ENCODE peak calls at places on chromosomes 5 and 9, in seven cellular contexts. One of them, this sample, is unnamed. For H3K79me1, the result is how much of the 10 kb centered on the place peaks cover.

GRCh38 chr9:87269777-87270176 is 227.9 kb upstream of the DAPK1 start:
- DNase-seq in IMR-90: no peak
- DNase-seq in H9: no peak
- DNase-seq in mesendoderm: no peak
- DNase-seq in neuronal stem cell: no peak
- DNase-seq in H1: no peak
- DNase-seq in trophoblast cell: no peak
- DNase-seq in this sample: no peak

GRCh38 chr9:81829201-81829882 is 98.9 kb upstream of the SPATA31D4 start:
- DNase-seq in IMR-90: peak
- DNase-seq in H9: no peak
- DNase-seq in mesendoderm: no peak
- DNase-seq in neuronal stem cell: no peak
- DNase-seq in H1: no peak
- DNase-seq in trophoblast cell: peak
- DNase-seq in this sample: no peak

GRCh38 chr5:55847837-55848236 is 3.3 kb upstream of the IL31RA start:
- DNase-seq in IMR-90: peak
- DNase-seq in H9: no peak
- DNase-seq in mesendoderm: peak
- DNase-seq in neuronal stem cell: no peak
- DNase-seq in H1: no peak
- DNase-seq in trophoblast cell: peak
- DNase-seq in this sample: no peak

GRCh38 chr9:16262467-16263261 is 607.8 kb downstream of the BNC2 start:
- DNase-seq in IMR-90: peak
- DNase-seq in H9: no peak
- DNase-seq in mesendoderm: peak
- DNase-seq in neuronal stem cell: no peak
- DNase-seq in H1: no peak
- DNase-seq in trophoblast cell: no peak
- DNase-seq in this sample: peak

GRCh38 chr5:56148453-56148971 is 84.6 kb downstream of the ANKRD55 start:
- DNase-seq in IMR-90: no peak
- DNase-seq in H9: no peak
- DNase-seq in mesendoderm: no peak
- DNase-seq in neuronal stem cell: no peak
- DNase-seq in H1: no peak
- DNase-seq in trophoblast cell: no peak
- DNase-seq in this sample: no peak

GRCh38 chr5:95822038-95822407 is 503 bp downstream of the GLRX start:
- DNase-seq in IMR-90: peak
- DNase-seq in H9: peak
- DNase-seq in mesendoderm: peak
- DNase-seq in neuronal stem cell: peak
- DNase-seq in H1: no peak
- DNase-seq in trophoblast cell: peak
- DNase-seq in this sample: peak

GRCh38 chr9:116697887-116698286 is 10.8 kb downstream of the TRIM32 start:
- DNase-seq in IMR-90: no peak
- DNase-seq in H9: no peak
- DNase-seq in mesendoderm: no peak
- DNase-seq in neuronal stem cell: no peak
- DNase-seq in H1: no peak
- DNase-seq in trophoblast cell: no peak
- DNase-seq in this sample: no peak

GRCh38 chr9:16721972-16722371 is 148.5 kb downstream of the BNC2 start:
- DNase-seq in IMR-90: peak
- DNase-seq in H9: no peak
- DNase-seq in mesendoderm: no peak
- DNase-seq in neuronal stem cell: no peak
- DNase-seq in H1: no peak
- DNase-seq in trophoblast cell: peak
- DNase-seq in this sample: peak

GRCh38 chr9:37476930-37477329 is 8.8 kb upstream of the POLR1E start:
- DNase-seq in IMR-90: no peak
- DNase-seq in H9: no peak
- DNase-seq in mesendoderm: no peak
- DNase-seq in neuronal stem cell: no peak
- DNase-seq in H1: no peak
- DNase-seq in trophoblast cell: no peak
- DNase-seq in this sample: no peak

GRCh38 chr9:95088421-95089161 is 228.9 kb downstream of the FANCC start:
- DNase-seq in IMR-90: no peak
- DNase-seq in H9: no peak
- DNase-seq in mesendoderm: no peak
- DNase-seq in neuronal stem cell: no peak
- DNase-seq in H1: no peak
- DNase-seq in trophoblast cell: no peak
- DNase-seq in this sample: peak

GRCh38 chr9:18459958-18460584 is 13.9 kb upstream of the ADAMTSL1 start:
- DNase-seq in IMR-90: peak
- DNase-seq in H9: no peak
- DNase-seq in mesendoderm: no peak
- DNase-seq in neuronal stem cell: no peak
- DNase-seq in H1: no peak
- DNase-seq in trophoblast cell: peak
- DNase-seq in this sample: peak

GRCh38 chr5:31894131-31894530 is 255.2 kb downstream of the PDZD2 start:
- DNase-seq in IMR-90: no peak
- DNase-seq in H9: no peak
- DNase-seq in mesendoderm: no peak
- DNase-seq in neuronal stem cell: no peak
- DNase-seq in H1: no peak
- DNase-seq in trophoblast cell: no peak
- DNase-seq in this sample: no peak

GRCh38 chr5:181164076-181164952 is 16.9 kb downstream of the OR2V2 start:
- DNase-seq in IMR-90: peak
- DNase-seq in H9: no peak
- DNase-seq in mesendoderm: peak
- DNase-seq in neuronal stem cell: no peak
- DNase-seq in H1: no peak
- DNase-seq in trophoblast cell: no peak
- DNase-seq in this sample: peak

DNA sequence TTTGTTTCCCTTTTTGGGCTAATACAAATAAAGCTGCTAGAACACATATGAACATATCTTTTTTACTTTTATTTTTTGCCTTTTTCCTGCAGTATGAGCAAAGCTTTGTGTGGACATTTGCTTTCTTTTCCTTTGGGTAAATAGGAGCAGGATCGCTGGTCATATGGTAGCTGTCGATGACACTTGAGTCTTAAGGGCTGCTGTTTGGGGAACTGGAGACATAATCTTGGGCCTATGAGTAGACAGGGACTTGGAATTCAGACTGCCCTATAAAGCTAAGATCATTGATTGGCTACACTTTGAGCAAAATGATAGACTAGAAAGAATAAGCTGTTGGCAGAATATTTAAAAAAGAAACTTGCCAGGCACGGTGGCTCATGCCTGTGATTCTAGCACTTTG is 60.9 kb upstream of the ABL1 start:
- DNase-seq in IMR-90: no peak
- DNase-seq in H9: no peak
- DNase-seq in mesendoderm: no peak
- DNase-seq in neuronal stem cell: no peak
- DNase-seq in H1: no peak
- DNase-seq in trophoblast cell: no peak
- DNase-seq in this sample: no peak
- H3K18ac ChIP-seq in IMR-90: no peak
- H3K18ac ChIP-seq in H9: no peak
- H3K18ac ChIP-seq in mesendoderm: no peak
- H3K18ac ChIP-seq in neuronal stem cell: no peak
- H3K18ac ChIP-seq in H1: no peak
- H3K18ac ChIP-seq in trophoblast cell: peak
- H3K18ac ChIP-seq in this sample: no peak

GRCh38 chr9:122265265-122265900 is 701 bp downstream of the MRRF start:
- DNase-seq in IMR-90: peak
- DNase-seq in H9: peak
- DNase-seq in mesendoderm: peak
- DNase-seq in neuronal stem cell: no peak
- DNase-seq in H1: no peak
- DNase-seq in trophoblast cell: peak
- DNase-seq in this sample: peak

GRCh38 chr9:122261469-122261881 is 3.2 kb downstream of the RBM18 start:
- DNase-seq in IMR-90: peak
- DNase-seq in H9: no peak
- DNase-seq in mesendoderm: no peak
- DNase-seq in neuronal stem cell: no peak
- DNase-seq in H1: no peak
- DNase-seq in trophoblast cell: no peak
- DNase-seq in this sample: peak

GRCh38 chr9:122262073-122262472 is 2.6 kb downstream of the RBM18 start:
- DNase-seq in IMR-90: no peak
- DNase-seq in H9: no peak
- DNase-seq in mesendoderm: no peak
- DNase-seq in neuronal stem cell: no peak
- DNase-seq in H1: no peak
- DNase-seq in trophoblast cell: no peak
- DNase-seq in this sample: no peak

GRCh38 chr9:122264360-122265264 is at the start of the genes MRRF and RBM18:
- DNase-seq in IMR-90: peak
- DNase-seq in H9: peak
- DNase-seq in mesendoderm: peak
- DNase-seq in neuronal stem cell: peak
- DNase-seq in H1: peak
- DNase-seq in trophoblast cell: peak
- DNase-seq in this sample: peak

DNA sequence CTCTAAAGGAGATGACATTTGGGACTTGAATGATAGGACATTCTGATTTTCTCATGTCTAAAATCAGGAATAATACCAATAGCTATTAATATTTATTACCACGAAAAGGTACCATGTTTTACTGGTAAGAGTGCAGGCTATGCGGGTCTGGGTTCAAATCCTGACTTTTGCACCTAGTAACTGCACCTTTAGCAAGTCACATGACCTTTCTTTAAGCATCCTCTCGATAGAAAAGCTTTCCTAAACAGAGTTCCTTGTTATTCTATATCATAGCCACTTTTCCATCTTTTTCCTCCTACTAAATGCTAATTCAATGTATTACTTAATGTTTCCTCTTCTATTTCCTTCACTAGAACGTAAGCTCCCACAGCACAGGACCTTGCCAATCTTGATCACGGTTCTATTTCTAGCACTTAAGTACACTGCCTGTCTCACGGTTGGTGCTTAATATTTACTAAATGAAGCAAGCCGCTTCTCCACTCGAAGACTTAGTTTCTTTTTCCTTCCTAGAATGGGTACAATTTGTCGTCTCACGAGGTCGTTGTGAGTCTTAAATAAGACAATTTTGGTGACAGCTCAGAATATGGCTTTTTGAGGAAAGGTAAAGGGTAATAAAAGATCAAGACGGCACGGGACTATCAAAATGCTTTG is 816 bp downstream of the RBM18 start:
- DNase-seq in IMR-90: peak
- DNase-seq in H9: no peak
- DNase-seq in mesendoderm: no peak
- DNase-seq in neuronal stem cell: no peak
- DNase-seq in H1: no peak
- DNase-seq in trophoblast cell: peak
- DNase-seq in this sample: peak
- H3K79me1 ChIP-seq in IMR-90: under half
- H3K79me1 ChIP-seq in H9: under half
- H3K79me1 ChIP-seq in mesendoderm: under half
- H3K79me1 ChIP-seq in neuronal stem cell: under half
- H3K79me1 ChIP-seq in H1: under half
- H3K79me1 ChIP-seq in trophoblast cell: under half
- H3K79me1 ChIP-seq in this sample: under half

GRCh38 chr5:135050244-135050767 is 16.3 kb upstream of the PITX1 start:
- DNase-seq in IMR-90: no peak
- DNase-seq in H9: peak
- DNase-seq in mesendoderm: no peak
- DNase-seq in neuronal stem cell: no peak
- DNase-seq in H1: no peak
- DNase-seq in trophoblast cell: no peak
- DNase-seq in this sample: no peak

GRCh38 chr5:135051872-135052271 is 17.8 kb upstream of the PITX1 start:
- DNase-seq in IMR-90: no peak
- DNase-seq in H9: no peak
- DNase-seq in mesendoderm: no peak
- DNase-seq in neuronal stem cell: no peak
- DNase-seq in H1: no peak
- DNase-seq in trophoblast cell: no peak
- DNase-seq in this sample: no peak

GRCh38 chr5:135053278-135053677 is 19.2 kb upstream of the PITX1 start:
- DNase-seq in IMR-90: no peak
- DNase-seq in H9: no peak
- DNase-seq in mesendoderm: no peak
- DNase-seq in neuronal stem cell: no peak
- DNase-seq in H1: no peak
- DNase-seq in trophoblast cell: no peak
- DNase-seq in this sample: no peak

GRCh38 chr5:135052511-135053145 is 18.6 kb upstream of the PITX1 start:
- DNase-seq in IMR-90: no peak
- DNase-seq in H9: no peak
- DNase-seq in mesendoderm: no peak
- DNase-seq in neuronal stem cell: no peak
- DNase-seq in H1: no peak
- DNase-seq in trophoblast cell: peak
- DNase-seq in this sample: no peak

DNA sequence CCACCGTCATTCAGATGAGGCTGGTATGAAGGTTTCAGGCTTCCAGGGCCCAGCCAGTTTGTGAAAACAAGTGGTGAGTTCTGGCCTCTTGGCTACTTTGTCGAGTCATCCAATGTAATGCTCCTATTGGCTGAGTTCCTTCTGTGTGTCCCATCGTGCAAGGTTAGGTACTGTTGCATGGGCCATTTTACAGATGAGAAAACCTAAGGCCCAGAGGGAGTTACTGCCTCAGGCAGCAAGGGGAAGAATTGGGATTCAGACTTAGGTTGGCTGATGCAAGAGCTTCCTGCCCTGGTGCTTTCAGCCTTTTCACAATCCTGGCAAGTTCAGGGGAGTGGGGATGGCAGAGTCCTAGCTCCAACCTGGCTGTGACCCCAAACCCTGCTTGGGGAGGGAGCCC is 17.4 kb upstream of the PITX1 start:
- DNase-seq in IMR-90: no peak
- DNase-seq in H9: no peak
- DNase-seq in mesendoderm: no peak
- DNase-seq in neuronal stem cell: no peak
- DNase-seq in H1: no peak
- DNase-seq in trophoblast cell: peak
- DNase-seq in this sample: no peak
- H3K18ac ChIP-seq in IMR-90: no peak
- H3K18ac ChIP-seq in H9: no peak
- H3K18ac ChIP-seq in mesendoderm: no peak
- H3K18ac ChIP-seq in neuronal stem cell: no peak
- H3K18ac ChIP-seq in H1: no peak
- H3K18ac ChIP-seq in trophoblast cell: no peak
- H3K18ac ChIP-seq in this sample: no peak

DNA sequence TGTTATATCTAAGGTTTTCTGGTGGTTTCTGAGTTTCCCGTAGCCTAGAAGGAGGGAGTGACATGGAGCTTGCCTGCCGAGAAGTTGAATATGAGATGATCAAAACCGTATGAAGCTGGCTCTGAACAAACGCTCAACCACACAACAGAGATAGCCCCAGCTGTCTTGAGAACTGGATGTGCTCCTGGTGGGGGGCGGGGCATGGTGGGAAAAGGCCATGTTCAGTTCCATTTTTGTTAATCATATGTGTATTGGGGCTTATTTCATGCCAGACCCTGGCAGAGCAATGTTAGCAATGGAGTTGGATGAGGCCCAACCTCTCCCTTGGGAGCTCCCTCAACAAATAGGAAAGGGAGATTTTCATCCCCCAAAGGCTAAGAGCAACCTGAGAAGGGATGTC is 4.8 kb downstream of the CCL19 start:
- DNase-seq in IMR-90: no peak
- DNase-seq in H9: no peak
- DNase-seq in mesendoderm: no peak
- DNase-seq in neuronal stem cell: no peak
- DNase-seq in H1: no peak
- DNase-seq in trophoblast cell: no peak
- DNase-seq in this sample: no peak
- H3K79me1 ChIP-seq in IMR-90: under half
- H3K79me1 ChIP-seq in H9: under half
- H3K79me1 ChIP-seq in mesendoderm: under half
- H3K79me1 ChIP-seq in neuronal stem cell: under half
- H3K79me1 ChIP-seq in H1: under half
- H3K79me1 ChIP-seq in trophoblast cell: under half
- H3K79me1 ChIP-seq in this sample: under half

This sample was measured in mesenchymal stem cell.